ENCODE peak calls at places on chromosome 16, in ten cellular contexts. E, Z, L, U, C, M, Y, X, K and F are unnamed samples.
A peak's percentile ranks its signal among the peaks of the same experiment; 100 is the strongest.

GRCh38 chr16:55828680-55829079 is 4.2 kb downstream of the CES1 start:
- DNase-seq in C (no peak), K (no peak), M (no peak), X (no peak), E (no peak), Z (no peak), L (no peak), U (no peak), Y (no peak), F (no peak)

GRCh38 chr16:50602531-50603205 is 54.5 kb downstream of the NKD1 start:
- DNase-seq in K (no peak), C (peak; percentile 50), Y (peak; percentile 77), Z (peak; percentile 25), M (no peak), L (peak; percentile 19), E (no peak), X (no peak), U (no peak), F (no peak)

GRCh38 chr16:84303023-84303422 is 8.3 kb downstream of the WFDC1 start:
- DNase-seq in E (no peak), Y (no peak), Z (no peak), M (peak; percentile 14), X (peak; percentile 83), U (no peak), C (no peak), L (no peak), K (peak; percentile 76), F (no peak)

GRCh38 chr16:80619824-80620223 is 79.0 kb downstream of the DYNLRB2 start:
- DNase-seq in C (no peak), K (no peak), M (no peak), X (no peak), L (no peak), Y (no peak), Z (peak; percentile 21), E (no peak), U (no peak), F (no peak)

GRCh38 chr16:16018705-16019104 is 69.3 kb downstream of the ABCC1 start:
- DNase-seq in C (no peak), U (no peak), X (no peak), M (no peak), K (no peak), Z (no peak), Y (no peak), E (no peak), L (no peak), F (no peak)

GRCh38 chr16:48450367-48450766 is 65.2 kb upstream of the SIAH1 start:
- DNase-seq in C (no peak), L (no peak), K (no peak), Z (no peak), X (no peak), M (no peak), E (no peak), Y (no peak), U (no peak), F (no peak)

GRCh38 chr16:424623-425081 is 797 bp upstream of the RAB11FIP3 start:
- DNase-seq in Y (peak; percentile 92), C (no peak), L (no peak), E (no peak), M (peak; percentile 39), K (no peak), X (no peak), Z (peak; percentile 53), U (no peak), F (no peak)

GRCh38 chr16:51149251-51149661 is 1.8 kb downstream of the SALL1 start:
- DNase-seq in K (no peak), M (peak; percentile 29), U (no peak), X (no peak), E (no peak), Z (peak; percentile 21), Y (no peak), L (no peak), C (no peak), F (no peak)

GRCh38 chr16:85878875-85879274 is 20.1 kb upstream of the IRF8 start:
- DNase-seq in C (no peak), X (peak; percentile 40), E (no peak), L (no peak), M (peak; percentile 57), K (peak; percentile 38), Y (no peak), Z (peak; percentile 64), U (no peak), F (peak; percentile 41)

GRCh38 chr16:79839450-79839849 is 238.9 kb upstream of the MAF start:
- DNase-seq in Y (no peak), U (no peak), X (no peak), Z (no peak), L (no peak), K (no peak), M (peak; percentile 14), E (no peak), C (no peak), F (no peak)